ENCODE peak calls at places on chromosome 19, in seven cellular contexts. K is upper lobe of left lung, G is IMR-90, L is amniotic stem cell, S is nephron progenitor cell, D is globus pallidus, V is breast epithelium. P is an unnamed sample.

GRCh38 chr19:47796785-47797184 is 7.6 kb downstream of the TPRX1 start:
- DNase-seq in K (no peak), D (no peak), V (no peak), L (no peak), S (no peak), G (no peak), P (no peak)

GRCh38 chr19:56104423-56104822 is 16.7 kb downstream of the ZNF787 start:
- DNase-seq in S (no peak), G (no peak), V (no peak), D (no peak), L (no peak), K (no peak), P (no peak)

GRCh38 chr19:55958356-55958755 is 10.7 kb downstream of the NLRP8 start:
- DNase-seq in K (no peak), S (no peak), G (no peak), L (no peak), V (peak), D (no peak), P (no peak)

GRCh38 chr19:31553112-31553843 is 204.0 kb upstream of the TSHZ3 start:
- DNase-seq in L (no peak), V (no peak), S (no peak), K (no peak), D (no peak), G (no peak), P (no peak)

GRCh38 chr19:52190679-52191293 is 934 bp downstream of the PPP2R1A start:
- DNase-seq in V (peak), K (no peak), L (no peak), D (no peak), G (peak), S (peak), P (peak)

GRCh38 chr19:33902802-33903488 is 106.3 kb downstream of the KCTD15 start:
- DNase-seq in K (no peak), V (no peak), D (no peak), S (no peak), G (no peak), L (no peak), P (no peak)

GRCh38 chr19:2462635-2463421 is 6.1 kb upstream of the LMNB2 start:
- DNase-seq in D (peak), S (peak), V (peak), L (peak), K (peak), G (peak), P (peak)

GRCh38 chr19:43464089-43464775 is 1.2 kb downstream of the LYPD3 start:
- DNase-seq in K (peak), S (peak), V (peak), G (no peak), L (no peak), D (peak), P (peak)

GRCh38 chr19:16139752-16140151 is 3.7 kb upstream of the HSH2D start:
- DNase-seq in S (no peak), D (no peak), L (no peak), K (no peak), G (no peak), V (no peak), P (no peak)

GRCh38 chr19:12956446-12957388 is at the start of gene GADD45GIP1:
- DNase-seq in V (peak), L (peak), S (peak), G (peak), D (peak), K (peak), P (peak)

GRCh38 chr19:15244808-15245207 is 12.6 kb upstream of the EPHX3 start:
- DNase-seq in K (no peak), L (no peak), V (no peak), G (no peak), D (no peak), S (no peak), P (no peak)

GRCh38 chr19:50266896-50267295 is 62.3 kb downstream of the KCNC3 start:
- DNase-seq in V (no peak), S (peak), G (no peak), K (no peak), D (no peak), L (no peak), P (no peak)

GRCh38 chr19:3154957-3155736 is 19.3 kb downstream of the GNA15 start:
- DNase-seq in D (no peak), V (peak), S (no peak), G (peak), L (peak), K (peak), P (peak)

GRCh38 chr19:48815870-48816501 is 5.2 kb upstream of the BCAT2 start:
- DNase-seq in K (peak), D (no peak), G (peak), S (no peak), V (no peak), L (no peak), P (no peak)

GRCh38 chr19:19444694-19445155 is 39.2 kb downstream of the GATAD2A start:
- DNase-seq in L (no peak), V (no peak), G (peak), S (no peak), D (no peak), K (peak), P (no peak)

GRCh38 chr19:50796128-50796633 is 6.0 kb downstream of the ACP4 start:
- DNase-seq in V (no peak), G (no peak), D (no peak), K (no peak), S (no peak), L (no peak), P (no peak)

GRCh38 chr19:12567951-12568350 is 16.7 kb upstream of the ZNF564 start:
- DNase-seq in L (no peak), S (no peak), V (no peak), D (no peak), K (no peak), G (peak), P (no peak)

GRCh38 chr19:35963514-35963913 is 27.3 kb downstream of the LRFN3 start:
- DNase-seq in S (peak), L (no peak), G (peak), D (no peak), K (no peak), V (no peak), P (no peak)

GRCh38 chr19:44587863-44588752 is 25.3 kb upstream of the IGSF23 start:
- DNase-seq in K (no peak), D (no peak), G (peak), L (peak), S (no peak), V (no peak), P (no peak)

GRCh38 chr19:29201849-29202248 is 11.1 kb downstream of the UQCRFS1 start:
- DNase-seq in V (no peak), K (no peak), D (no peak), G (no peak), S (no peak), L (no peak), P (no peak)

GRCh38 chr19:41877490-41877876 is 404 bp downstream of the CD79A start:
- DNase-seq in G (no peak), K (peak), V (no peak), S (no peak), L (no peak), D (no peak), P (no peak)

GRCh38 chr19:54648129-54648528 is 14.7 kb upstream of the LILRB4 start:
- DNase-seq in G (no peak), L (no peak), S (no peak), V (no peak), K (no peak), D (no peak), P (no peak)

GRCh38 chr19:2365201-2365970 is 5.3 kb downstream of the TMPRSS9 start:
- DNase-seq in D (no peak), S (no peak), G (no peak), K (no peak), V (no peak), L (no peak), P (no peak)

GRCh38 chr19:44719262-44719701 is 20.3 kb downstream of the CEACAM16 start:
- DNase-seq in K (no peak), L (no peak), V (no peak), G (no peak), D (no peak), S (no peak), P (no peak)

GRCh38 chr19:2270157-2270571 is 11.8 kb downstream of the PEAK3 start:
- DNase-seq in V (no peak), D (no peak), K (no peak), G (no peak), L (no peak), S (peak), P (peak)

GRCh38 chr19:50510121-50510670 is 795 bp downstream of the JOSD2 start:
- DNase-seq in D (no peak), G (no peak), L (no peak), V (no peak), S (no peak), K (no peak), P (no peak)

GRCh38 chr19:17450264-17451075 is 2.0 kb upstream of the TMEM221 start:
- DNase-seq in V (no peak), D (no peak), S (no peak), K (no peak), G (no peak), L (no peak), P (no peak)

GRCh38 chr19:13729859-13730258 is 34.5 kb upstream of the MRI1 start:
- DNase-seq in V (no peak), D (no peak), G (peak), L (no peak), S (no peak), K (no peak), P (no peak)

GRCh38 chr19:6678690-6679109 is 8.7 kb upstream of the TNFSF14 start:
- DNase-seq in D (no peak), K (no peak), S (no peak), L (no peak), G (no peak), V (no peak), P (no peak)

GRCh38 chr19:3578390-3578789 is 5.6 kb downstream of the HMG20B start:
- DNase-seq in G (no peak), D (no peak), V (no peak), S (no peak), L (no peak), K (no peak), P (no peak)

GRCh38 chr19:17841371-17841809 is 6.4 kb downstream of the JAK3 start:
- DNase-seq in D (no peak), S (no peak), L (no peak), K (no peak), V (no peak), G (no peak), P (no peak)

GRCh38 chr19:1102407-1103106 is 1.2 kb upstream of the GPX4 start:
- DNase-seq in G (peak), D (no peak), K (peak), L (peak), V (peak), S (no peak), P (no peak)

GRCh38 chr19:45761714-45762113 is 7.3 kb downstream of the SIX5 start:
- DNase-seq in G (no peak), V (no peak), K (no peak), S (no peak), D (no peak), L (no peak), P (no peak)

GRCh38 chr19:46916971-46917370 is 56.2 kb downstream of the ARHGAP35 start:
- DNase-seq in D (no peak), G (no peak), S (no peak), K (no peak), L (no peak), V (no peak), P (no peak)

GRCh38 chr19:16325161-16325527 is 518 bp downstream of the KLF2 start:
- DNase-seq in K (peak), G (no peak), L (no peak), S (peak), V (no peak), D (no peak), P (no peak)

P was measured in psoas muscle.